ENCODE peak calls at places on chromosomes 12 and 14, in nine cellular contexts. V, H, A, E, F, P, R, U and O are unnamed samples.

GRCh38 chr12:61037792-61038191 is 1222.4 kb upstream of the USP15 start:
- DNase-seq in P (no peak), A (no peak), H (no peak), U (no peak), E (no peak), V (no peak), F (no peak), R (no peak), O (no peak)

GRCh38 chr12:95548539-95549391 is 2.5 kb downstream of the USP44 start:
- DNase-seq in H (peak), U (peak), R (no peak), V (no peak), E (peak), F (peak), P (peak), A (peak), O (no peak)

GRCh38 chr12:23853640-23854039 is 95.8 kb downstream of the SOX5 start:
- DNase-seq in V (no peak), R (no peak), H (no peak), E (no peak), A (no peak), U (no peak), P (no peak), F (no peak), O (no peak)

GRCh38 chr12:44812062-44812461 is 64.1 kb downstream of the NELL2 start:
- DNase-seq in H (no peak), A (no peak), F (peak), V (peak), E (no peak), P (no peak), U (no peak), R (no peak), O (no peak)

GRCh38 chr12:26830783-26831601 is 2.0 kb downstream of the ITPR2 start:
- DNase-seq in H (peak), V (no peak), P (no peak), U (no peak), E (no peak), R (no peak), A (no peak), F (no peak), O (no peak)

GRCh38 chr12:117646595-117646994 is 285.2 kb upstream of the NOS1 start:
- DNase-seq in R (no peak), F (no peak), A (no peak), E (no peak), V (no peak), U (no peak), P (no peak), H (no peak), O (no peak)

GRCh38 chr14:101808894-101809670 is 47.6 kb downstream of the PPP2R5C start:
- DNase-seq in A (no peak), H (no peak), R (no peak), F (no peak), P (no peak), V (no peak), U (no peak), E (no peak), O (no peak)

GRCh38 chr12:6034596-6034995 is 89.5 kb upstream of the ANO2 start:
- DNase-seq in E (no peak), H (no peak), V (no peak), A (no peak), P (no peak), R (no peak), U (no peak), F (no peak), O (no peak)

GRCh38 chr14:90554341-90554740 is 157.5 kb downstream of the CALM1 start:
- DNase-seq in V (no peak), A (no peak), P (peak), E (peak), F (no peak), U (no peak), H (no peak), R (no peak), O (no peak)

GRCh38 chr12:26746315-26746714 is 86.7 kb downstream of the ITPR2 start:
- DNase-seq in E (no peak), P (no peak), F (no peak), U (no peak), R (peak), A (peak), V (peak), H (no peak), O (peak)

GRCh38 chr12:106062693-106063092 is 76.1 kb downstream of the NUAK1 start:
- DNase-seq in P (no peak), E (no peak), H (no peak), A (no peak), V (no peak), F (no peak), R (no peak), U (no peak), O (no peak)

GRCh38 chr12:21580748-21581495 is 23.7 kb downstream of the GYS2 start:
- DNase-seq in A (no peak), E (no peak), R (no peak), V (no peak), P (no peak), H (no peak), F (no peak), U (no peak), O (no peak)

GRCh38 chr12:42124764-42125371 is 19.8 kb downstream of the GXYLT1 start:
- DNase-seq in V (no peak), R (no peak), E (no peak), F (no peak), H (no peak), P (no peak), A (no peak), U (no peak), O (no peak)

GRCh38 chr12:49283541-49284429 is 11.2 kb upstream of the PRPH start:
- DNase-seq in P (no peak), R (no peak), F (no peak), A (no peak), U (no peak), H (no peak), V (no peak), E (no peak), O (no peak)

GRCh38 chr14:70189678-70190077 is 927 bp upstream of the SLC8A3 start:
- DNase-seq in A (no peak), U (no peak), F (no peak), H (no peak), V (peak), R (no peak), P (no peak), E (no peak), O (no peak)

GRCh38 chr12:129903092-129903945 is 506 bp downstream of the TMEM132D start:
- DNase-seq in R (no peak), P (no peak), F (no peak), V (no peak), E (no peak), U (no peak), H (no peak), A (no peak), O (no peak)
- H3K4me3 ChIP-seq in R (peak), P (no peak), F (no peak), V (no peak), E (no peak), U (no peak), H (no peak), A (no peak), O (peak)

DNA sequence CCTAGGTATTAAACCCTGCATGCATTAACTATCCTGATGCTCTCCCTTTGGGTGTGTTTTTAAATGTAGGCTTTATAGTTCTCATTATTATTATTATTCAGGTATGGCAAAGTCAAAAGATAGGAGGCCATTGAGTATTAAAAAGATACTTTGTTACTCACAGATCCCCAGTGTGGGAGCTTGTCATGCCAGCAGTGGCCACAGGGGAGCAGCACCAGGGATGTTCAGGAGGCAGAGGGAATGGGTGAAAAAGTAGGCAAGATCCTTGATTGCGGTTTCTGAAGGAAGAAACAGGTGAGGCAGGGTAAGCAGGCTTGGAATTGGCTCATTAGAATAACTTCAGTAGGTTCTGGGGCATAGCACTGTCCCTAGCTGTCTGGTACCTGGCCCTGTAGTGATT is 382.2 kb downstream of the MED13L start:
- DNase-seq in U (no peak), R (no peak), E (no peak), H (no peak), A (no peak), F (peak), V (no peak), P (no peak), O (no peak)
- TF ChIP-seq CTCF in U (peak), R (peak), E (no peak), H (no peak), A (peak), F (peak), V (peak), P (no peak), O (peak)

GRCh38 chr12:75208851-75209781 is 523 bp downstream of the KCNC2 start:
- DNase-seq in P (no peak), E (no peak), A (peak), F (peak), H (no peak), R (no peak), V (no peak), U (peak), O (peak)

GRCh38 chr12:75209782-75210138 is at the start of gene KCNC2:
- DNase-seq in F (no peak), H (no peak), P (no peak), A (no peak), U (no peak), E (no peak), R (no peak), V (no peak), O (no peak)

GRCh38 chr12:75205556-75205955 is 4.1 kb downstream of the KCNC2 start:
- DNase-seq in R (no peak), U (no peak), P (no peak), F (no peak), A (no peak), E (no peak), V (no peak), H (no peak), O (no peak)

GRCh38 chr12:75212072-75212471 is 2.4 kb upstream of the KCNC2 start:
- DNase-seq in F (no peak), E (no peak), P (no peak), R (no peak), V (no peak), U (no peak), H (no peak), A (no peak), O (peak)

GRCh38 chr12:75207338-75208083 is 2.1 kb downstream of the KCNC2 start:
- DNase-seq in R (no peak), H (no peak), F (no peak), V (no peak), A (no peak), E (no peak), U (no peak), P (peak), O (no peak)
- H3K4me3 ChIP-seq in R (no peak), H (no peak), F (no peak), V (no peak), A (no peak), E (no peak), U (no peak), P (no peak), O (no peak)

GRCh38 chr14:50775357-50775756 is 55.6 kb downstream of the NIN start:
- DNase-seq in F (no peak), V (no peak), R (peak), P (no peak), U (no peak), E (no peak), A (peak), H (no peak), O (peak)
- TF ChIP-seq CTCF in F (no peak), V (no peak), R (no peak), P (no peak), U (no peak), E (no peak), A (no peak), H (no peak), O (no peak)